ENCODE peak calls at places on chromosomes 4 and X, in four cellular contexts. C, J, Y and G are unnamed samples.

GRCh38 chr4:76948441-76949292 is 885 bp upstream of the SEPTIN11 start:
- DNase-seq in C (peak), J (peak), Y (peak), G (peak)

GRCh38 chr4:101158136-101158485 is 189.2 kb downstream of the PPP3CA start:
- DNase-seq in C (no peak), J (no peak), Y (no peak), G (no peak)

GRCh38 chr4:64533159-64533558 is 123.9 kb upstream of the TECRL start:
- DNase-seq in C (no peak), J (no peak), Y (no peak), G (no peak)

GRCh38 chr4:94516067-94516466 is 64.3 kb downstream of the PDLIM5 start:
- DNase-seq in C (no peak), J (no peak), Y (no peak), G (no peak)

GRCh38 chrX:15646543-15646942 is 18.1 kb downstream of the CLTRN start:
- DNase-seq in C (no peak), J (no peak), Y (no peak), G (no peak)

GRCh38 chrX:28966335-28966734 is 379.1 kb downstream of the IL1RAPL1 start:
- DNase-seq in C (no peak), J (no peak), Y (no peak), G (no peak)

GRCh38 chr4:13970349-13970748 is 342.8 kb upstream of the BOD1L1 start:
- DNase-seq in C (no peak), J (no peak), Y (no peak), G (no peak)

GRCh38 chr4:85776091-85776490 is 301.1 kb downstream of the ARHGAP24 start:
- DNase-seq in C (no peak), J (no peak), Y (no peak), G (no peak)

GRCh38 chr4:8866421-8866820 is 5.2 kb downstream of the HMX1 start:
- DNase-seq in C (no peak), J (peak), Y (no peak), G (no peak)

GRCh38 chrX:49291615-49292337 is 11.7 kb upstream of the GAGE10 start:
- DNase-seq in C (peak), J (peak), Y (no peak), G (peak)

GRCh38 chr4:96879527-96879926 is 1039.6 kb downstream of the PDHA2 start:
- DNase-seq in C (no peak), J (no peak), Y (no peak), G (no peak)

GRCh38 chrX:41781500-41781899 is 57.5 kb downstream of the GPR82 start:
- DNase-seq in C (no peak), J (no peak), Y (no peak), G (no peak)

GRCh38 chrX:42375080-42375479 is 402.9 kb downstream of the PPP1R2C start:
- DNase-seq in C (no peak), J (no peak), Y (no peak), G (no peak)

GRCh38 chr4:1171306-1172227 is 816 bp downstream of the SPON2 start:
- DNase-seq in C (no peak), J (peak), Y (no peak), G (no peak)

GRCh38 chr4:163967263-163967662 is 472.8 kb downstream of the TMA16 start:
- DNase-seq in C (no peak), J (no peak), Y (no peak), G (no peak)

GRCh38 chrX:119292445-119292844 is 56.4 kb downstream of the PGRMC1 start:
- DNase-seq in C (no peak), J (no peak), Y (no peak), G (no peak)

GRCh38 chr4:24006269-24006668 is 116.4 kb upstream of the PPARGC1A start:
- DNase-seq in C (no peak), J (no peak), Y (no peak), G (no peak)

GRCh38 chr4:7839856-7840255 is 99.8 kb downstream of the AFAP1 start:
- DNase-seq in C (no peak), J (no peak), Y (no peak), G (no peak)

GRCh38 chr4:99405433-99406115 is 29.6 kb downstream of the ADH7 start:
- DNase-seq in C (no peak), J (peak), Y (peak), G (peak)

GRCh38 chr4:108119199-108119800 is 49.4 kb downstream of the LEF1 start:
- DNase-seq in C (no peak), J (no peak), Y (no peak), G (no peak)

GRCh38 chrX:16160729-16161128 is 6.6 kb upstream of the MAGEB17 start:
- DNase-seq in C (no peak), J (no peak), Y (no peak), G (no peak)

GRCh38 chrX:53262918-53263394 is 18.4 kb downstream of the IQSEC2 start:
- DNase-seq in C (no peak), J (no peak), Y (no peak), G (no peak)

GRCh38 chr4:74283614-74284013 is 24.7 kb upstream of the EPGN start:
- DNase-seq in C (no peak), J (no peak), Y (no peak), G (no peak)

GRCh38 chrX:37905436-37906147 is 58.2 kb upstream of the DYNLT3 start:
- DNase-seq in C (no peak), J (peak), Y (no peak), G (peak)

DNA sequence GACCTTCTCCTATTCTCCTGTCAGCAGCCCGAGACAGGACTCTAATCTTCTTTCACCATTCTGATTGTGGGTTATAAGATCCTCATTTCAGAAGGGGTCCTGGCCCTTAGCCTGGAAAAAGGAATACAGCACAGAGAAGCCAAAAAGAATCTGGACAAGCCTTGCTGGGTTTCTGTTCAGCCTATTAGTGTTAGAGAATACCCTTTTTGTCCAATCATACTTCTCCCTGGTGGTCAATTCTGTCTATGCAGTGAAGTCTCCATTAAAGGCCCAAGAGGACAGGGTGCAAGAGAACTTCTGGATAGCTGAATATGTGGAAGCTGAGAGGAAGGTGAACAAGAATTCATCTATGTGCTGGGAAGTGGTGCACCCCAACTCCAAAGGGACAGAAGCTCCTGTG is 105.7 kb upstream of the AGA start:
- DNase-seq in C (no peak), J (no peak), Y (no peak), G (no peak)
- TF ChIP-seq CTCF in C (no peak), J (peak), Y (no peak), G (no peak)

GRCh38 chrX:13893826-13894225 is 76.9 kb upstream of the GPM6B start:
- DNase-seq in C (no peak), J (no peak), Y (no peak), G (no peak)
- TF ChIP-seq CTCF in C (no peak), J (no peak), Y (no peak), G (no peak)

GRCh38 chr4:28225005-28225404 is 1364.4 kb downstream of the STIM2 start:
- DNase-seq in C (no peak), J (peak), Y (no peak), G (no peak)
- TF ChIP-seq CTCF in C (no peak), J (peak), Y (no peak), G (peak)

GRCh38 chr4:105387466-105387865 is 86.4 kb downstream of the PPA2 start:
- DNase-seq in C (no peak), J (no peak), Y (no peak), G (no peak)

GRCh38 chr4:105389167-105389566 is 84.7 kb downstream of the PPA2 start:
- DNase-seq in C (no peak), J (no peak), Y (no peak), G (no peak)

DNA sequence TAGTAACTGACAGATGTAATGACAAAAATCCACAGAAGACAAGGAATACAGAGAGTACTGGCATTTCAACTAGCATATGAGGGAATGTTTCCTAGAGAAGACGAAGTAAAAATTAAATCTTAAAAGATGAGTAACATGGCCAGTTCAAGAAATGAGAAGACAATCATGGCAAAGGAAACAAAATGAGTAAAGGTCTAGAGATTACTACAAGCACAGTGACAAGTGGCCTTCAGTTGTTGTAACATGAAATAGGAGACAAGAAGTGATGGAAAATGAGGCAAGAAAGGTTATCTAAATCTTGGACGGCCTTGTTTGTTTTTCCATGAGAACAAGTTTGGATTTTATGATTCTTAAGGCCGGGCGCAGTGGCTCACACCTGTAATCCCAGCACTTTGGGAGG is 81.0 kb downstream of the PPA2 start:
- DNase-seq in C (no peak), J (no peak), Y (no peak), G (no peak)
- TF ChIP-seq CTCF in C (no peak), J (no peak), Y (no peak), G (no peak)

DNA sequence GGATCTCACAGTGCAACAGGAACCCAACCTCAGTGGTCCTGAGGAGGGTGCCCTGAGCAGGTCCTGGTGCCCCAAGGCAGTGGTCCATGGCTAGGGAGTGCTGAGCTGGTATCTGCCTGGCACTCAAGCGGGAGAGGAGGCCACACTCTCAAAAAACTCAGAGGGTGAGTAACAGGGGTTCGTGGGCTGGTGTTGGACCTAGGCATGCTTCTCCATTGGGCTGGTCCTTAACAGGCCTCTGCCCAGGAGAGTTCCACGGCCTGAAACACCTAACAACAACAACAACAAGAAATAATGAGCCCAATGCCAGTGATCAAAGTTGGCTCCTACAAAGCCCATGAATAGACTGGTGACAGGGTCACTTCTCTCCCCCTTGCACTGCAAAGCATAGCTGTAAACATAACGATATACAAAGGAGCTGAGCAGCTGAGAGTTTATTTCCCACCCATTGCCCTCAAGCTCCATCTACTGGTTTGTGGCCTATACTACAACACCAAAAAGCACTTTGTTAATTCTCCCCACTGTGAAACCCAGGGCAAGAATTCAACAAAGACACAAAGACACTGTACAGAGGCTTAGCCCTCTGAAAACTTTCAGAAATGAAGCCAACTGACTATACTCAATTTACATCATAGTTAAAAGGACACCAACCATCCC is 736.2 kb upstream of the ADGRL3 start:
- DNase-seq in C (no peak), J (peak), Y (no peak), G (no peak)
- TF ChIP-seq CTCF in C (no peak), J (peak), Y (peak), G (peak)

GRCh38 chrX:153871946-153872878 is 13.8 kb downstream of the L1CAM start:
- DNase-seq in C (no peak), J (no peak), Y (no peak), G (no peak)

GRCh38 chrX:153870288-153870690 is 15.7 kb downstream of the L1CAM start:
- DNase-seq in C (no peak), J (no peak), Y (no peak), G (no peak)

GRCh38 chrX:153869473-153870287 is 16.3 kb downstream of the L1CAM start:
- DNase-seq in C (no peak), J (no peak), Y (no peak), G (no peak)

GRCh38 chrX:153871451-153871850 is 14.5 kb downstream of the L1CAM start:
- DNase-seq in C (no peak), J (no peak), Y (no peak), G (peak)

DNA sequence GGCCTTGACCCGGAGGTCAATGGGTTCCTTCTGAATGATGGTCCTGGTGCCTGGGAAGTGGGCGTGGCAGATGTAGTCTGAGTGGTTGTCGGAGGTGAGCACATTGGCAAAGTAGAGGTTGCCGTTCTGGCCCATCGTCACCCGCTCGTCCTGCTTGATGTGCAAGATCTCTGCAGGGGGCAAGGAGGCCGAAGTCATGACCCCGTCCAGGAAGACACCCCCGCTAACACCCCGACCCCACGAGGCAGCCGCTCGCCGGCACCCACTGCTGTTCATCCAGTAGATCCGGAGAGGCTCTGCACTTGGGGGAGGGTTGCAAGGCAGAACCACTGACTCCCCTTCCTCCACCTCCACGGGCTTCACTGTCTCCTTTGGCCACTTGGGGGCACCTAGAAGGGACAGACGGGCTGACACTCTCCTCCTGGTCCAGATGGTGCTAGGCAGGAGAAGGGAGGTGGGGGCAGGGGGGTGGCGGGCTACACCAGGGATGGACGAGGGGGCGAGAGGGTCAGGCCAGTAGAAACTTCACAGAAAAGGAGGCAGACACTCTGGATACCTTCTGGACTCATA is 15.1 kb downstream of the L1CAM start:
- DNase-seq in C (no peak), J (no peak), Y (no peak), G (no peak)
- TF ChIP-seq CTCF in C (no peak), J (peak), Y (no peak), G (no peak)

DNA sequence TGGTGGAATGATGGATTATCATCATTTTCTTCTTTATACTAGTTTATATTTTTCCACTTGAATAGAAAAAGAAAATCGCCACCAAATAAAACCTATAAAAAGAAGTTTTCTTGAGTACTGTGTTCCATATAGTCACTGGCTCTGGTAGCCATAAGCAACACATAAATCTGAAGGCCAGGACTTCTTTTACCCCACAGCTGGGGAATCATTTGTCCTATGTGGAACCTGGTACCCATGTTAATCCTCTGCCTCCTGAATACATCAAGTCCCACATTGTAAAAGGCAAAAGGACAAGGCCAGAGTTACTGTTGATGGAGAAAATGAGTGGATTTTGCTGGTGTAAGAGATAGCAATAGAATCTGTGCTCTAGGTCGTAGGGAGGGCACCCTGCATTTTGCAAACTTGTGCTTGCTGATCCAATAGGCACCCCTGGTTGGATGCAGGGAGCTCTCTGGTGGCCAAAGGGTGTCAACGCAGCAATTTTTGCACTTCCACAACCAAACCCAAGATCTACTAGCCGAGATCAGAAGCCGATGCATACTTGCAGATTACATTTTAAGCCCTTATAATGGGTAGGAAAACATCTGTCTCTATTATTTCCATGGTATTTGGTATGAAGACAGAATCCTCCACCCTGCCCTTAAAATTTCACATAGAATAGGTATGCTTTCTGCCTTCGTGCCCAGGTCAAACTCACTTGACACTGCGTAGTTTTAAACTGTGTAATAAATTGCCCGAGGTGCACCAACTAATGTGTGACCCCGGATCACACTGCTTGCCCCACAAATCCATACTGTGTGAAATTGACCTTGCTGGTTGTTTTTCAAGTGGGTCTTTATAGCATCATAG is 146.2 kb upstream of the SCML1 start:
- DNase-seq in C (peak), J (peak), Y (no peak), G (peak)
- TF ChIP-seq CTCF in C (peak), J (peak), Y (peak), G (peak)

GRCh38 chrX:108165349-108166111 is 74.0 kb downstream of the ATG4A start:
- DNase-seq in C (no peak), J (peak), Y (no peak), G (peak)
- TF ChIP-seq CTCF in C (peak), J (peak), Y (peak), G (peak)

GRCh38 chr4:169491211-169491610 is 121.2 kb downstream of the NEK1 start:
- DNase-seq in C (no peak), J (no peak), Y (no peak), G (no peak)
- TF ChIP-seq CTCF in C (no peak), J (no peak), Y (no peak), G (no peak)